ENCODE peak calls at places on chromosomes 13 and 19, in eight cellular contexts. O, Q, E, B, N, P, M and W are unnamed samples.

GRCh38 chr19:45217193-45217956 is 27.8 kb downstream of the EXOC3L2 start:
- DNase-seq in O (no peak), Q (no peak), E (no peak), B (no peak), N (no peak), P (no peak), M (no peak), W (no peak)

GRCh38 chr13:45702869-45703391 is 810 bp downstream of the CBY2 start:
- DNase-seq in O (no peak), Q (no peak), E (no peak), B (no peak), N (no peak), P (no peak), M (no peak), W (no peak)

GRCh38 chr13:21006141-21007005 is 55.0 kb downstream of the LATS2 start:
- DNase-seq in O (no peak), Q (no peak), E (no peak), B (no peak), N (no peak), P (no peak), M (no peak), W (no peak)

GRCh38 chr13:60617863-60618733 is 221.1 kb downstream of the TDRD3 start:
- DNase-seq in O (peak; percentile 54), Q (no peak), E (peak; percentile 75), B (no peak), N (no peak), P (peak; percentile 27), M (no peak), W (peak; percentile 34)

GRCh38 chr13:100542546-100543156 is 45.9 kb downstream of the GGACT start:
- DNase-seq in O (peak; percentile 71), Q (no peak), E (peak; percentile 88), B (no peak), N (no peak), P (peak; percentile 34), M (no peak), W (peak; percentile 52)

GRCh38 chr19:28472843-28473242 is 740.1 kb downstream of the UQCRFS1 start:
- DNase-seq in O (no peak), Q (peak; percentile 34), E (peak; percentile 32), B (no peak), N (no peak), P (peak; percentile 10), M (no peak), W (no peak)

GRCh38 chr13:113862766-113863510 is 938 bp downstream of the GAS6 start:
- DNase-seq in O (no peak), Q (peak; percentile 72), E (peak; percentile 24), B (no peak), N (no peak), P (peak; percentile 40), M (peak; percentile 79), W (peak; percentile 51)

GRCh38 chr13:104586010-104586746 is 1520.0 kb upstream of the SLC10A2 start:
- DNase-seq in O (peak; percentile 56), Q (peak; percentile 36), E (peak; percentile 87), B (no peak), N (no peak), P (peak; percentile 25), M (no peak), W (peak; percentile 44)

GRCh38 chr13:112885782-112886268 is 83.2 kb upstream of the MCF2L start:
- DNase-seq in O (peak; percentile 78), Q (peak; percentile 89), E (peak; percentile 84), B (no peak), N (no peak), P (peak; percentile 80), M (peak; percentile 87), W (no peak)

GRCh38 chr13:101492251-101492910 is 39.9 kb downstream of the ITGBL1 start:
- DNase-seq in O (no peak), Q (no peak), E (peak; percentile 24), B (no peak), N (no peak), P (peak; percentile 24), M (no peak), W (no peak)

GRCh38 chr19:35585844-35586243 is at the start of gene PMIS2:
- DNase-seq in O (peak; percentile 7), Q (no peak), E (peak; percentile 9), B (no peak), N (no peak), P (no peak), M (no peak), W (peak; percentile 5)

GRCh38 chr13:75749407-75749806 is 113.3 kb downstream of the LMO7 start:
- DNase-seq in O (peak; percentile 59), Q (no peak), E (no peak), B (no peak), N (no peak), P (peak; percentile 24), M (peak; percentile 20), W (peak; percentile 62)

GRCh38 chr19:36573948-36574726 is 1.0 kb upstream of the ZNF529 start:
- DNase-seq in O (peak; percentile 22), Q (no peak), E (peak; percentile 73), B (no peak), N (no peak), P (no peak), M (no peak), W (peak; percentile 17)

GRCh38 chr19:6616011-6616410 is 25.1 kb upstream of the CD70 start:
- DNase-seq in O (peak; percentile 49), Q (no peak), E (no peak), B (no peak), N (no peak), P (peak; percentile 21), M (no peak), W (peak; percentile 77)

GRCh38 chr13:91647361-91647970 is 249.0 kb downstream of the GPC5 start:
- DNase-seq in O (no peak), Q (no peak), E (no peak), B (no peak), N (no peak), P (no peak), M (peak; percentile 26), W (peak; percentile 71)

GRCh38 chr19:31675187-31675913 is 326.1 kb upstream of the TSHZ3 start:
- DNase-seq in O (peak; percentile 28), Q (no peak), E (peak; percentile 24), B (no peak), N (no peak), P (peak; percentile 16), M (no peak), W (no peak)

GRCh38 chr13:49641810-49642291 is 13.5 kb downstream of the ARL11 start:
- DNase-seq in O (peak; percentile 94), Q (peak; percentile 50), E (peak; percentile 76), B (no peak), N (no peak), P (peak; percentile 83), M (peak; percentile 58), W (peak; percentile 93)

GRCh38 chr13:108755084-108755483 is 125.7 kb downstream of the MYO16 start:
- DNase-seq in O (no peak), Q (no peak), E (peak; percentile 15), B (no peak), N (no peak), P (no peak), M (no peak), W (no peak)

GRCh38 chr13:94617389-94618000 is 15.8 kb downstream of the GPR180 start:
- DNase-seq in O (peak; percentile 34), Q (no peak), E (peak; percentile 48), B (no peak), N (no peak), P (peak; percentile 17), M (no peak), W (peak; percentile 54)

GRCh38 chr19:53977429-53977990 is 13.9 kb upstream of the CACNG6 start:
- DNase-seq in O (peak; percentile 80), Q (peak; percentile 71), E (peak; percentile 93), B (peak; percentile 12), N (peak; percentile 24), P (peak; percentile 87), M (peak; percentile 88), W (peak; percentile 85)

GRCh38 chr19:39099341-39099740 is 15.2 kb downstream of the ACP7 start:
- DNase-seq in O (no peak), Q (no peak), E (no peak), B (no peak), N (no peak), P (no peak), M (no peak), W (no peak)